ENCODE peak calls at places on chromosomes 13 and 19, in four cellular contexts. One of them, this sample, is unnamed.

GRCh38 chr19:49592486-49593232 is 1.7 kb downstream of the PRR12 start:
- DNase-seq in EL: peak
- DNase-seq in GM12878: no peak
- DNase-seq in NCI-H345: no peak
- DNase-seq in this sample: no peak

GRCh38 chr13:100514788-100515409 is 73.7 kb downstream of the GGACT start:
- DNase-seq in EL: peak
- DNase-seq in GM12878: peak
- DNase-seq in NCI-H345: peak
- DNase-seq in this sample: peak

GRCh38 chr13:94351292-94352000 is 128.0 kb downstream of the DCT start:
- DNase-seq in EL: peak
- DNase-seq in GM12878: no peak
- DNase-seq in NCI-H345: no peak
- DNase-seq in this sample: no peak

GRCh38 chr13:101258071-101258470 is 158.2 kb downstream of the NALCN start:
- DNase-seq in EL: peak
- DNase-seq in GM12878: peak
- DNase-seq in NCI-H345: peak
- DNase-seq in this sample: no peak

GRCh38 chr19:14577885-14578427 is 4.9 kb upstream of the CLEC17A start:
- DNase-seq in EL: peak
- DNase-seq in GM12878: peak
- DNase-seq in NCI-H345: no peak
- DNase-seq in this sample: peak

GRCh38 chr19:53076984-53077383 is 26.2 kb downstream of the ZNF160 start:
- DNase-seq in EL: peak
- DNase-seq in GM12878: no peak
- DNase-seq in NCI-H345: no peak
- DNase-seq in this sample: no peak

GRCh38 chr13:30255696-30256095 is 51.7 kb downstream of the KATNAL1 start:
- DNase-seq in EL: no peak
- DNase-seq in GM12878: no peak
- DNase-seq in NCI-H345: no peak
- DNase-seq in this sample: no peak

GRCh38 chr13:39688699-39689405 is 33.4 kb downstream of the COG6 start:
- DNase-seq in EL: peak
- DNase-seq in GM12878: peak
- DNase-seq in NCI-H345: no peak
- DNase-seq in this sample: no peak

GRCh38 chr13:43397110-43397509 is 373.7 kb downstream of the DNAJC15 start:
- DNase-seq in EL: peak
- DNase-seq in GM12878: no peak
- DNase-seq in NCI-H345: no peak
- DNase-seq in this sample: no peak

GRCh38 chr19:4318460-4318859 is 14.1 kb downstream of the FSD1 start:
- DNase-seq in EL: no peak
- DNase-seq in GM12878: no peak
- DNase-seq in NCI-H345: no peak
- DNase-seq in this sample: no peak

GRCh38 chr13:99657848-99658265 is 156.6 kb downstream of the TM9SF2 start:
- DNase-seq in EL: no peak
- DNase-seq in GM12878: no peak
- DNase-seq in NCI-H345: no peak
- DNase-seq in this sample: peak

GRCh38 chr19:16033136-16033530 is 43.2 kb upstream of the TPM4 start:
- DNase-seq in EL: no peak
- DNase-seq in GM12878: no peak
- DNase-seq in NCI-H345: no peak
- DNase-seq in this sample: no peak

GRCh38 chr13:26037302-26037701 is 14.5 kb downstream of the SHISA2 start:
- DNase-seq in EL: no peak
- DNase-seq in GM12878: no peak
- DNase-seq in NCI-H345: no peak
- DNase-seq in this sample: no peak

GRCh38 chr13:100213576-100213975 is 124.7 kb downstream of the PCCA start:
- DNase-seq in EL: peak
- DNase-seq in GM12878: no peak
- DNase-seq in NCI-H345: no peak
- DNase-seq in this sample: no peak

GRCh38 chr19:45919678-45920077 is 5.1 kb upstream of the NANOS2 start:
- DNase-seq in EL: no peak
- DNase-seq in GM12878: no peak
- DNase-seq in NCI-H345: no peak
- DNase-seq in this sample: no peak

GRCh38 chr19:10805758-10806247 is 30.2 kb downstream of the TMED1 start:
- DNase-seq in EL: no peak
- DNase-seq in GM12878: no peak
- DNase-seq in NCI-H345: no peak
- DNase-seq in this sample: no peak

GRCh38 chr13:40113644-40114304 is 458.3 kb downstream of the COG6 start:
- DNase-seq in EL: no peak
- DNase-seq in GM12878: no peak
- DNase-seq in NCI-H345: no peak
- DNase-seq in this sample: no peak

GRCh38 chr13:45136741-45137500 is 16.6 kb downstream of the GTF2F2 start:
- DNase-seq in EL: no peak
- DNase-seq in GM12878: no peak
- DNase-seq in NCI-H345: no peak
- DNase-seq in this sample: no peak

GRCh38 chr13:34678154-34678553 is 263.9 kb upstream of the NBEA start:
- DNase-seq in EL: peak
- DNase-seq in GM12878: no peak
- DNase-seq in NCI-H345: no peak
- DNase-seq in this sample: no peak

GRCh38 chr13:35789335-35790166 is 313.1 kb upstream of the MAB21L1 start:
- DNase-seq in EL: peak
- DNase-seq in GM12878: no peak
- DNase-seq in NCI-H345: peak
- DNase-seq in this sample: no peak

GRCh38 chr19:48354332-48354992 is 9.3 kb downstream of the TMEM143 start:
- DNase-seq in EL: no peak
- DNase-seq in GM12878: no peak
- DNase-seq in NCI-H345: no peak
- DNase-seq in this sample: no peak

GRCh38 chr19:29439688-29440550 is 85.9 kb upstream of the VSTM2B start:
- DNase-seq in EL: no peak
- DNase-seq in GM12878: no peak
- DNase-seq in NCI-H345: no peak
- DNase-seq in this sample: no peak

GRCh38 chr19:32266453-32266852 is 79.0 kb upstream of the ZNF507 start:
- DNase-seq in EL: no peak
- DNase-seq in GM12878: no peak
- DNase-seq in NCI-H345: no peak
- DNase-seq in this sample: no peak

GRCh38 chr13:90445179-90445578 is 902.3 kb upstream of the MIR17HG start:
- DNase-seq in EL: peak
- DNase-seq in GM12878: no peak
- DNase-seq in NCI-H345: no peak
- DNase-seq in this sample: no peak

GRCh38 chr13:50081106-50081898 is 66.1 kb downstream of the KCNRG start:
- DNase-seq in EL: no peak
- DNase-seq in GM12878: no peak
- DNase-seq in NCI-H345: peak
- DNase-seq in this sample: peak

GRCh38 chr13:50893211-50893852 is 16.3 kb upstream of the RNASEH2B start:
- DNase-seq in EL: peak
- DNase-seq in GM12878: no peak
- DNase-seq in NCI-H345: no peak
- DNase-seq in this sample: no peak

GRCh38 chr13:44303681-44304432 is 69.8 kb upstream of the SERP2 start:
- DNase-seq in EL: no peak
- DNase-seq in GM12878: no peak
- DNase-seq in NCI-H345: no peak
- DNase-seq in this sample: no peak

GRCh38 chr13:36910545-36910944 is 9.5 kb downstream of the SMAD9 start:
- DNase-seq in EL: peak
- DNase-seq in GM12878: no peak
- DNase-seq in NCI-H345: no peak
- DNase-seq in this sample: no peak

GRCh38 chr13:112690242-112690943 is 555 bp downstream of the ATP11A start:
- DNase-seq in EL: peak
- DNase-seq in GM12878: no peak
- DNase-seq in NCI-H345: peak
- DNase-seq in this sample: peak

This sample was measured in activated B cell treated with CpG ODN at 0.5 μM for 24 hours.